ENCODE peak calls at places on chromosomes 2 and 18, in ten cellular contexts. G is prostate gland, A is ovary, I is thyroid gland, N is choroid plexus epithelial cell, T is upper lobe of left lung, D is PC-9, P is stomach, H is tibial artery, Q is GM12864. W is an unnamed sample.

GRCh38 chr2:230797515-230798495 is 66.9 kb upstream of the ITM2C start:
- DNase-seq in N (peak), H (no peak), P (no peak), G (no peak), I (no peak), Q (peak), A (no peak), T (peak), D (no peak), W (no peak)

GRCh38 chr2:173126819-173127218 is 51.2 kb downstream of the MAP3K20 start:
- DNase-seq in I (no peak), D (peak), H (no peak), G (no peak), N (peak), P (no peak), T (no peak), Q (no peak), A (no peak), W (no peak)

GRCh38 chr2:145846986-145847385 is 1327.1 kb upstream of the ZEB2 start:
- DNase-seq in I (no peak), N (peak), T (no peak), A (no peak), P (no peak), Q (no peak), D (no peak), H (no peak), G (no peak), W (peak)

GRCh38 chr18:79522451-79523220 is 126.9 kb downstream of the NFATC1 start:
- DNase-seq in D (no peak), T (no peak), Q (no peak), A (peak), G (no peak), I (no peak), P (no peak), N (no peak), H (peak), W (no peak)

GRCh38 chr18:24176727-24177416 is 38.0 kb downstream of the CABYR start:
- DNase-seq in A (peak), H (peak), N (peak), G (peak), I (peak), T (peak), P (peak), Q (peak), D (no peak), W (peak)

GRCh38 chr2:176039375-176039774 is 37.3 kb upstream of the LNPK start:
- DNase-seq in D (no peak), H (no peak), A (no peak), Q (no peak), N (no peak), G (no peak), I (no peak), T (no peak), P (no peak), W (no peak)

GRCh38 chr2:120519469-120519868 is 173.5 kb downstream of the INHBB start:
- DNase-seq in G (no peak), A (no peak), T (no peak), N (no peak), I (no peak), P (no peak), H (no peak), Q (no peak), D (no peak), W (no peak)

GRCh38 chr2:51919395-51919794 is 887.5 kb upstream of the NRXN1 start:
- DNase-seq in G (no peak), T (no peak), A (no peak), Q (no peak), N (peak), H (no peak), D (peak), I (no peak), P (no peak), W (peak)

GRCh38 chr18:7096838-7097237 is 20.8 kb downstream of the LAMA1 start:
- DNase-seq in G (no peak), N (peak), T (no peak), D (no peak), I (no peak), Q (no peak), P (no peak), H (no peak), A (no peak), W (no peak)

GRCh38 chr2:20221939-20222768 is 2.8 kb downstream of the SDC1 start:
- DNase-seq in I (no peak), G (no peak), Q (no peak), N (no peak), P (no peak), T (no peak), A (no peak), H (no peak), D (peak), W (no peak)

GRCh38 chr2:120660771-120661459 is 74.8 kb upstream of the GLI2 start:
- DNase-seq in D (no peak), N (no peak), Q (no peak), I (no peak), G (no peak), P (no peak), T (no peak), H (no peak), A (peak), W (no peak)

GRCh38 chr2:164388511-164388910 is 232.8 kb downstream of the GRB14 start:
- DNase-seq in D (peak), H (no peak), G (no peak), A (no peak), Q (no peak), P (no peak), I (no peak), T (no peak), N (peak), W (peak)

GRCh38 chr2:108960006-108960405 is 29.0 kb downstream of the EDAR start:
- DNase-seq in A (no peak), G (no peak), P (no peak), I (no peak), H (no peak), T (no peak), N (peak), D (no peak), Q (no peak), W (no peak)
- TF ChIP-seq CTCF in A (no peak), G (no peak), P (no peak), I (no peak), H (no peak), T (no peak), N (peak), D (no peak), Q (peak), W (peak)

DNA sequence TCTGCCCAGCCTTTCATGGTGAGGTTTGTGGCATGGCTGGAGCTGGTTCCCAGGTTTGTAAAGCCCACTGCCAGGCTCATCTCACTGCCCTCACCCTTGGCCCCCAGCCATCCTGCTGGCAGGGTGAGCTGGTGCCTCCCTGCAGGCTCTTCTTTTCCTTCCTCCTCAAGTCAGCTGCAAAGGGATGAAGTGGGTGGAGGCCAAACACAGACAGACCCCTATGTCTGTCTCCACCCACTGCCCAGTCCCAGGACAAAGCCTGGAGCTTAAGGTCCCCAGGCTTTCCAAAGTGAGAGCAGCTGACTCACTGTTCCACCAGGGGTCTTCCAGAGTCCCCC is 92.0 kb downstream of the TNS1 start:
- DNase-seq in N (no peak), D (no peak), G (no peak), H (no peak), A (peak), Q (no peak), I (no peak), T (no peak), P (no peak), W (no peak)
- H3K4me3 ChIP-seq in N (no peak), D (no peak), G (no peak), H (peak), A (no peak), Q (no peak), I (no peak), T (no peak), P (no peak), W (no peak)

DNA sequence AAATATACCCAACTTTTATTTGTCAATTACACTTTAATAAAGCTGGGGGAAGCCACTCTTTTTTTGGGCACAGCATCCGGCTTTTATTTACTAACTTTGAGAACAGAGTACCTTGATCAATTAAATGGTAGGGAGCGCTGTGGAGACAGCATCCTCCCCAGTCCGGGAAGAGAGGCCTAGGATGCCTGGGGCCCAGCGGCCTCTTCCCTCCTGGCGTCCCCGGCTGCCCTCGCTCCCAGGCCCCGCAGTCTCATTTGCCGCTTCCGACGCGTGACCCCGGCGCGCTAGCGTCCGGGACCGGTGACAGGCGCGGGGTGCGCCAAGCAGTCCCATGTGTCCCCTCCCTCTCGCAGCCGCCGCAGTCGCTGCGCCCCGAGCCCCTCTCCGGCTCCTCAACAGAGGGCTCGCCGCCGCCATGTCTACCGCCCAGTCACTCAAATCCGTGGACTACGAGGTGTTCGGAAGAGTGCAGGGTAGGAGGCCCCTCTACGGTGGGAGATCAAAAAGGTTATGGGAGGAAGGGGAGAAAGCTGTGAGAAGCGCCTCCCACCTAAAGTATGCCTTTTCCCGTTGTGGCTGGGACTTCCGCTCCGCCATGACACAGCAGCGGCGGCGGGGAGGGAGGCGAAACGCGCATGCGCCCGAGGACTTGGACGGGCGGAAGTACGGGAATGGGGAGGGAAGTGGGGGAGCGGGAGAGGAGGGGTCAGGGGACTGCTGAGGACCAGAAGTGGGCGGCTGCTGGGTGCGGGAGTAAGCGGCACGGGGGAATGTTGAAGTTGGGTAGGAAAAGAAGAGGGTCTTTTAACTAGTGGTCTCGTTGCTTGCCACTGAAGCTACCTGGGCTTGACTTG is at the start of gene ACYP2:
- DNase-seq in H (peak), I (peak), G (peak), Q (peak), A (peak), D (peak), T (peak), N (peak), P (peak), W (peak)
- TF ChIP-seq CTCF in H (no peak), I (peak), G (peak), Q (no peak), A (no peak), D (peak), T (no peak), N (peak), P (no peak), W (peak)

GRCh38 chr2:234026111-234026510 is 24.4 kb upstream of the SPP2 start:
- DNase-seq in H (no peak), N (peak), T (no peak), Q (no peak), I (no peak), A (no peak), G (no peak), P (no peak), D (no peak), W (peak)
- H3K4me3 ChIP-seq in H (no peak), N (peak), T (no peak), Q (no peak), I (no peak), A (no peak), G (no peak), P (peak), D (no peak), W (no peak)

GRCh38 chr2:8836979-8837794 is at the start of gene KIDINS220:
- DNase-seq in P (peak), H (peak), D (peak), N (peak), G (peak), Q (peak), I (peak), A (peak), T (peak), W (peak)
- TF ChIP-seq CTCF in P (no peak), H (no peak), D (no peak), N (no peak), G (no peak), Q (no peak), I (no peak), A (no peak), T (no peak), W (no peak)

DNA sequence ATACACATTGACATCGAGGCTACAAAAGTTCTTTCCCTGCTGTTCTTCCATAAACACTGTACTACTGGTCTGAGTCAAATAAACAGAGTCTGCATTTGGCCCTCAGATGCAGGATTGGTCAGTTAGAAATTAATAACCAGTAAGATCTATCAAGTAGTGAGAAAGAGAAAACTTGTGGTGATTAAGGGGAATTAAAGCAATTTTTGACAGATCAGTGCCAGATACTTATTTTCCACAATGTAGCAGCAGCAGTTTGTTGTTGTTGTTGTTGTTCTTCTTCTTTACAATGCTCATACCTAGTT is 85.0 kb downstream of the IKZF2 start:
- DNase-seq in T (no peak), N (no peak), D (no peak), A (no peak), H (no peak), P (no peak), Q (no peak), G (no peak), I (no peak), W (no peak)
- H3K4me3 ChIP-seq in T (no peak), N (no peak), D (no peak), A (no peak), H (no peak), P (no peak), Q (no peak), G (no peak), I (no peak), W (no peak)

GRCh38 chr2:27162151-27163121 is 13.6 kb downstream of the TCF23 start:
- DNase-seq in Q (no peak), D (peak), P (no peak), I (no peak), T (no peak), H (no peak), N (peak), G (no peak), A (no peak), W (peak)
- TF ChIP-seq CTCF in Q (no peak), D (no peak), P (no peak), I (no peak), T (no peak), H (no peak), N (no peak), G (no peak), A (no peak), W (no peak)

DNA sequence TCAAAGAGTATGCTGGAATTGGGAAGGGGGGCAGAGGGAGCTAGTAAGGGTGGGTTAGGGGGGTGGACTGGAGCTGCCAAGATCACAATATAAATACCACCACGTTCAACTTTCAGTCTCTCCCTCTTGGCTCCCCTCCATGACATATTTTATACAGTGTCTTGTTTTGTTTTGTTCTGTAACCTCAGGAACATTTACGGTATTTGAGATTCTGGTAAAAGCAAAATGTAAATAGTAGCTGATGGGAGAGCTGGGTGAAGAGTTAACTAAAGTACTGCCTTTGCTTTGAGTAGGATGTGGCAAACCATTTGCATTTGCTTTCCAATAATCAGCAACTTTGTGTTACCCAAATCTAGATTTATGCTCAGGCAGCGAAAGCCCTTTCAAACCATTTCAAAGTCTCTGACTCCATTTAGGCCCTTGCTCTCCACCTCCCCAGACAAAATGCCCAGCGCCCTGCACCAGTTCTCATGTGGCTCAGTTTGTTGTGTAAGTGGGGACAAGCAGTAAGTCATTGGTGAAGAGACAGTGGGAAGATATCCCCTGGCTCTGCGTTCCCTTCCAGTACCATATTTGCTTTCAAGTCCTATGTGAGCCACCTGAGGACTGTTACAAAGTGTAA is 17.4 kb downstream of the IRS1 start:
- DNase-seq in T (no peak), D (no peak), N (peak), G (peak), I (no peak), H (no peak), Q (no peak), P (no peak), A (no peak), W (no peak)
- H3K4me3 ChIP-seq in T (no peak), D (no peak), N (peak), G (no peak), I (no peak), H (no peak), Q (no peak), P (no peak), A (no peak), W (no peak)

GRCh38 chr2:97748397-97748796 is 35.0 kb downstream of the ZAP70 start:
- DNase-seq in D (no peak), A (no peak), H (no peak), Q (no peak), I (no peak), T (no peak), N (no peak), G (no peak), P (no peak), W (no peak)
- TF ChIP-seq CTCF in D (peak), A (no peak), H (no peak), Q (peak), I (no peak), T (no peak), N (peak), G (no peak), P (no peak), W (peak)

GRCh38 chr2:144454466-144455287 is 65.2 kb downstream of the ZEB2 start:
- DNase-seq in N (peak), A (no peak), D (no peak), T (no peak), Q (no peak), G (no peak), I (no peak), H (no peak), P (no peak), W (peak)

GRCh38 chr2:144453039-144453336 is 66.9 kb downstream of the ZEB2 start:
- DNase-seq in T (no peak), N (peak), Q (no peak), A (no peak), D (no peak), H (no peak), I (no peak), G (no peak), P (no peak), W (peak)

GRCh38 chr2:144451443-144451842 is 68.5 kb downstream of the ZEB2 start:
- DNase-seq in D (no peak), T (no peak), I (no peak), P (no peak), H (no peak), G (no peak), N (no peak), A (no peak), Q (no peak), W (no peak)

GRCh38 chr2:144453486-144454158 is 66.3 kb downstream of the ZEB2 start:
- DNase-seq in G (no peak), P (no peak), D (no peak), A (no peak), N (peak), Q (no peak), I (no peak), H (no peak), T (no peak), W (peak)

DNA sequence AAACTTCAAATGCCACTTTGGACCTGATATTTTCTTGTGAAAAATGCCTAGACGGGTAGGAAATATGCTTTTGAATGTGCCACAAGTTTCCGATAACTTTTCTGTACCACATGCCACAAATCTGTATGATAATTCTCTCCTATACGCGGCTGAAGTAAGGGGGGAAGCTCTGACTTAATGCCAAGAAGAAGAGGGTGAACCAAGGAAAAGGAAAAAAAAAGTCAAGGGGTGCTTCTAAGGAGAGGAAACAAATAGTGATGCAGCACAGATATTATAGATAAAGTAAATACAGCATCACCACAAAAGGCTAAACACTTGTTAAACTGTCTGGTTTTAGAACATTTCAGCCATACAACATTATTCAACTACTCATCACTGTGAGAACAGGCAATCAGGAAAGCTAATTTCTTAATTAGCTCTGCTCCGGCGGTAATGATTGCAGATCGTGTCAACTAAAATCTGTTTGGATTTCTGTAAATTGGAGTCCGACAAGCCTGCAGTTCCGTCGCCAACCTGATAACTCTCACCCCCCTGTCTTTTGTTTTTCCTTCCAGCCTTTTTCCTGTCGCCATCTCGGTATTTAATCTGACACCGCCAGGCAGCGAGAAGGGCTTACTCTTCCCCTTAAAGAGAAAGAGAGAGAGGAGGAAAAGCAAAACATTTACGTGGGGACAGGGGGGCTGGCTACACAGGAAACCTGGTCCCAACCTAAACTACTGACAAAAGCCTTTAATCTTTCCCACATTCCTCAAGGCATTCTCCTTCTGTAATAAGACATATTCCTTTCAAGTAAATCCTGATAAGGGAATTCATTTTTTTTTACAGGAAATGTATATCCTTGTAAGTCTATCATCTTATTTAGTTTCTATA is 67.5 kb downstream of the ZEB2 start:
- DNase-seq in A (no peak), N (peak), G (no peak), I (no peak), T (no peak), P (no peak), D (no peak), Q (no peak), H (no peak), W (peak)
- H3K4me3 ChIP-seq in A (peak), N (peak), G (no peak), I (no peak), T (no peak), P (peak), D (no peak), Q (no peak), H (peak), W (peak)

W was measured in fibroblast of the aortic adventitia.